ENCODE peak calls at places on chromosomes 5 and 9, in eight cellular contexts. Z is stimulated activated CD4-positive, alpha-beta T cell treated with anti-CD3 and anti-CD28 coated beads, Interleukin-4, amount 100 ng/mL, for 48 hours; U is hypothalamus; V is globus pallidus; O is dermis blood vessel endothelial cell; L is GM18507; X is epithelial cell of esophagus; H is activated CD8-positive, alpha-beta memory T cell treated with anti-CD3 and anti-CD28 coated beads, Interleukin-2, amount 50 U/mL, for 48 hours. B is an unnamed sample.

GRCh38 chr5:72210913-72211670 is 103.8 kb downstream of the MAP1B start:
- DNase-seq in Z (no peak), U (peak; percentile 52), V (no peak), O (peak; percentile 90), L (no peak), X (peak; percentile 85), H (no peak), B (peak; percentile 50)

GRCh38 chr9:16052146-16052545 is 499.3 kb downstream of the CCDC171 start:
- DNase-seq in Z (no peak), U (no peak), V (no peak), O (no peak), L (no peak), X (no peak), H (no peak), B (no peak)

GRCh38 chr9:2916382-2916985 is 72.6 kb upstream of the PUM3 start:
- DNase-seq in Z (no peak), U (no peak), V (no peak), O (peak; percentile 49), L (no peak), X (no peak), H (no peak), B (no peak)

GRCh38 chr9:77211561-77211960 is 34.2 kb downstream of the VPS13A start:
- DNase-seq in Z (no peak), U (no peak), V (no peak), O (no peak), L (no peak), X (peak; percentile 74), H (no peak), B (no peak)

GRCh38 chr5:65819905-65820240 is 97.9 kb downstream of the NLN start:
- DNase-seq in Z (no peak), U (no peak), V (no peak), O (peak; percentile 31), L (no peak), X (no peak), H (no peak), B (no peak)

GRCh38 chr5:159620853-159621540 is 290.7 kb upstream of the IL12B start:
- DNase-seq in Z (no peak), U (no peak), V (no peak), O (no peak), L (no peak), X (peak; percentile 88), H (no peak), B (peak; percentile 54)

GRCh38 chr9:118643118-118643517 is 726.1 kb downstream of the BRINP1 start:
- DNase-seq in Z (no peak), U (no peak), V (no peak), O (no peak), L (no peak), X (peak; percentile 65), H (no peak), B (peak; percentile 53)

GRCh38 chr9:77926314-77926959 is 105.2 kb downstream of the GNAQ start:
- DNase-seq in Z (no peak), U (no peak), V (no peak), O (peak; percentile 63), L (no peak), X (peak; percentile 46), H (no peak), B (no peak)

GRCh38 chr9:136710543-136710942 is 1.8 kb upstream of the DIPK1B start:
- DNase-seq in Z (no peak), U (no peak), V (no peak), O (no peak), L (no peak), X (no peak), H (no peak), B (no peak)

GRCh38 chr5:72441861-72442540 is 65.2 kb downstream of the ZNF366 start:
- DNase-seq in Z (no peak), U (no peak), V (no peak), O (peak; percentile 88), L (no peak), X (peak; percentile 96), H (no peak), B (peak; percentile 17)

GRCh38 chr9:16515879-16516289 is 354.6 kb downstream of the BNC2 start:
- DNase-seq in Z (no peak), U (no peak), V (peak; percentile 8), O (peak; percentile 77), L (no peak), X (no peak), H (no peak), B (no peak)

GRCh38 chr5:148840531-148840930 is 14.1 kb downstream of the ADRB2 start:
- DNase-seq in Z (no peak), U (no peak), V (no peak), O (no peak), L (no peak), X (peak; percentile 51), H (no peak), B (no peak)

GRCh38 chr5:124410539-124410938 is 335.9 kb downstream of the ZNF608 start:
- DNase-seq in Z (no peak), U (no peak), V (no peak), O (no peak), L (no peak), X (no peak), H (no peak), B (no peak)

GRCh38 chr9:106622148-106622547 is 240.8 kb upstream of the ZNF462 start:
- DNase-seq in Z (no peak), U (no peak), V (no peak), O (no peak), L (no peak), X (no peak), H (no peak), B (no peak)

GRCh38 chr9:121692606-121693505 is 41.4 kb downstream of the DAB2IP start:
- DNase-seq in Z (no peak), U (no peak), V (no peak), O (peak; percentile 49), L (no peak), X (peak; percentile 34), H (no peak), B (peak; percentile 91)

GRCh38 chr5:173963107-173963506 is 25.9 kb upstream of the C5orf47 start:
- DNase-seq in Z (no peak), U (no peak), V (no peak), O (no peak), L (no peak), X (peak; percentile 70), H (no peak), B (peak; percentile 63)

GRCh38 chr5:5505848-5506247 is 83.4 kb downstream of the ICE1 start:
- DNase-seq in Z (no peak), U (no peak), V (no peak), O (no peak), L (no peak), X (no peak), H (no peak), B (no peak)

GRCh38 chr5:89343666-89344065 is 460.7 kb upstream of the MEF2C start:
- DNase-seq in Z (no peak), U (no peak), V (no peak), O (no peak), L (peak; percentile 32), X (peak; percentile 13), H (no peak), B (no peak)

GRCh38 chr5:174972291-174972690 is 247.9 kb downstream of the MSX2 start:
- DNase-seq in Z (no peak), U (no peak), V (no peak), O (no peak), L (no peak), X (peak; percentile 18), H (no peak), B (peak; percentile 64)

GRCh38 chr5:73030995-73031394 is 75.2 kb downstream of the FCHO2 start:
- DNase-seq in Z (no peak), U (no peak), V (no peak), O (peak; percentile 85), L (no peak), X (peak; percentile 93), H (no peak), B (peak; percentile 95)

B was measured in PC-9.